ENCODE peak calls at places on chromosome 6, in eight cellular contexts. Q is foreskin fibroblast; Z is WTC11; R is stimulated activated CD4-positive, alpha-beta T cell treated with anti-CD3 and anti-CD28 coated beads, Interleukin-1b, Interleukin-23, amount 100 ng/mL, for 24 hours; E is T-helper 9 cell; M is A549; J is activated CD8-positive, alpha-beta memory T cell treated with anti-CD3 and anti-CD28 coated beads for 4 hours; W is ELR. C is an unnamed sample.

GRCh38 chr6:169254456-169255316 is 1.0 kb upstream of the THBS2 start:
- DNase-seq in E (no peak), W (no peak), M (no peak), Z (no peak), Q (no peak), R (no peak), J (no peak), C (no peak)

GRCh38 chr6:56802570-56802969 is 152.3 kb upstream of the BEND6 start:
- DNase-seq in Z (no peak), E (no peak), Q (peak; percentile 68), R (no peak), M (no peak), W (peak; percentile 66), J (no peak), C (no peak)

GRCh38 chr6:151351731-151352130 is 39.6 kb downstream of the ZBTB2 start:
- DNase-seq in E (no peak), R (no peak), J (no peak), Z (no peak), W (no peak), M (no peak), Q (no peak), C (no peak)

GRCh38 chr6:64732888-64733287 is 974.1 kb downstream of the EYS start:
- DNase-seq in M (no peak), E (no peak), J (no peak), Q (no peak), R (no peak), W (no peak), Z (no peak), C (no peak)

GRCh38 chr6:140744648-140745320 is 1370.3 kb upstream of the CITED2 start:
- DNase-seq in R (no peak), W (peak; percentile 63), Q (peak; percentile 63), M (no peak), J (no peak), Z (no peak), E (no peak), C (no peak)

GRCh38 chr6:159788757-159789376 is 535 bp downstream of the TCP1 start:
- DNase-seq in E (peak; percentile 14), Q (peak; percentile 63), J (no peak), M (peak; percentile 15), Z (peak; percentile 32), R (no peak), W (peak; percentile 71), C (no peak)

GRCh38 chr6:40997256-40997957 is 41.6 kb downstream of the UNC5CL start:
- DNase-seq in M (peak; percentile 68), R (no peak), Q (peak; percentile 66), J (no peak), W (peak; percentile 61), E (no peak), Z (peak; percentile 70), C (peak; percentile 20)

GRCh38 chr6:8492536-8493125 is 57.3 kb upstream of the SLC35B3 start:
- DNase-seq in W (no peak), Z (no peak), R (no peak), J (no peak), Q (peak; percentile 2), M (no peak), E (no peak), C (no peak)

GRCh38 chr6:149470948-149471347 is 13.9 kb downstream of the ZC3H12D start:
- DNase-seq in W (no peak), Z (no peak), M (no peak), Q (no peak), R (no peak), J (no peak), E (no peak), C (no peak)

GRCh38 chr6:24394061-24394460 is 8.7 kb upstream of the MRS2 start:
- DNase-seq in J (no peak), E (no peak), Z (no peak), M (no peak), R (no peak), W (no peak), Q (no peak), C (no peak)

GRCh38 chr6:3612341-3613041 is 139.0 kb downstream of the PXDC1 start:
- DNase-seq in W (peak; percentile 91), J (no peak), M (peak; percentile 69), R (no peak), E (no peak), Z (no peak), Q (peak; percentile 86), C (peak; percentile 40)